ENCODE peak calls at places on chromosome 2, in ten cellular contexts. B, V, A, D, K, U, N, H, O and C are unnamed samples.

GRCh38 chr2:176409671-176410070 is 140.4 kb downstream of the MTX2 start:
- DNase-seq in B (no peak), V (no peak), A (peak), D (no peak), K (no peak), U (no peak), N (no peak), H (no peak), O (no peak), C (no peak)

GRCh38 chr2:126634273-126634861 is 21.6 kb upstream of the GYPC start:
- DNase-seq in B (no peak), V (no peak), A (peak), D (no peak), K (peak), U (no peak), N (no peak), H (no peak), O (peak), C (no peak)

GRCh38 chr2:164898475-164898874 is 56.9 kb downstream of the SLC38A11 start:
- DNase-seq in B (peak), V (no peak), A (peak), D (no peak), K (no peak), U (no peak), N (no peak), H (no peak), O (peak), C (no peak)

GRCh38 chr2:223887127-223887526 is 49.7 kb upstream of the AP1S3 start:
- DNase-seq in B (no peak), V (no peak), A (peak), D (no peak), K (no peak), U (no peak), N (no peak), H (no peak), O (no peak), C (no peak)

GRCh38 chr2:2038746-2039530 is 292.1 kb downstream of the MYT1L start:
- DNase-seq in B (no peak), V (no peak), A (no peak), D (no peak), K (no peak), U (no peak), N (no peak), H (no peak), O (no peak), C (no peak)

GRCh38 chr2:3647246-3647645 is 10.8 kb upstream of the ALLC start:
- DNase-seq in B (no peak), V (no peak), A (no peak), D (no peak), K (no peak), U (no peak), N (no peak), H (no peak), O (no peak), C (no peak)

GRCh38 chr2:222708274-222708710 is 36.8 kb downstream of the MOGAT1 start:
- DNase-seq in B (peak), V (peak), A (peak), D (no peak), K (peak), U (peak), N (peak), H (peak), O (peak), C (peak)

GRCh38 chr2:212135739-212136138 is 402.9 kb downstream of the ERBB4 start:
- DNase-seq in B (no peak), V (no peak), A (peak), D (no peak), K (no peak), U (no peak), N (no peak), H (no peak), O (peak), C (no peak)

GRCh38 chr2:121075641-121076500 is 209.1 kb downstream of the TFCP2L1 start:
- DNase-seq in B (peak), V (no peak), A (no peak), D (no peak), K (no peak), U (no peak), N (no peak), H (no peak), O (no peak), C (no peak)

GRCh38 chr2:30780776-30781330 is 26.4 kb downstream of the CAPN13 start:
- DNase-seq in B (no peak), V (no peak), A (no peak), D (no peak), K (no peak), U (no peak), N (no peak), H (no peak), O (no peak), C (no peak)

GRCh38 chr2:160209457-160209856 is 9.4 kb upstream of the ITGB6 start:
- DNase-seq in B (no peak), V (no peak), A (peak), D (no peak), K (no peak), U (no peak), N (no peak), H (no peak), O (peak), C (no peak)